ENCODE peak calls at places on chromosomes 6 and 20, in four cellular contexts. One of them, this sample, is unnamed.

GRCh38 chr6:138468320-138469015 is 30.8 kb downstream of the NHSL1 start:
- DNase-seq in ascending aorta: no peak
- DNase-seq in Peyer's patch: no peak
- DNase-seq in CD8-positive, alpha-beta T cell: no peak
- DNase-seq in this sample: no peak

GRCh38 chr6:137834508-137834907 is 32.6 kb upstream of the TNFAIP3 start:
- DNase-seq in CD8-positive, alpha-beta T cell: no peak
- DNase-seq in ascending aorta: no peak
- DNase-seq in Peyer's patch: no peak
- DNase-seq in this sample: no peak

GRCh38 chr20:63322923-63323253 is 29.9 kb downstream of the COL20A1 start:
- DNase-seq in Peyer's patch: no peak
- DNase-seq in ascending aorta: no peak
- DNase-seq in CD8-positive, alpha-beta T cell: no peak
- DNase-seq in this sample: no peak

GRCh38 chr6:1631251-1631650 is 21.5 kb downstream of the FOXC1 start:
- DNase-seq in Peyer's patch: no peak
- DNase-seq in CD8-positive, alpha-beta T cell: no peak
- DNase-seq in ascending aorta: no peak
- DNase-seq in this sample: no peak

GRCh38 chr6:31125586-31126363 is 5.5 kb upstream of the CDSN start:
- DNase-seq in CD8-positive, alpha-beta T cell: no peak
- DNase-seq in Peyer's patch: no peak
- DNase-seq in ascending aorta: no peak
- DNase-seq in this sample: no peak

GRCh38 chr6:83853968-83854501 is 875 bp downstream of the RIPPLY2 start:
- DNase-seq in Peyer's patch: no peak
- DNase-seq in ascending aorta: no peak
- DNase-seq in CD8-positive, alpha-beta T cell: no peak
- DNase-seq in this sample: peak; percentile 61

GRCh38 chr20:15491564-15491963 is 1081.7 kb downstream of the KIF16B start:
- DNase-seq in CD8-positive, alpha-beta T cell: no peak
- DNase-seq in ascending aorta: no peak
- DNase-seq in Peyer's patch: no peak
- DNase-seq in this sample: peak; percentile 8

GRCh38 chr20:36097331-36097730 is 57.2 kb upstream of the EPB41L1 start:
- DNase-seq in CD8-positive, alpha-beta T cell: no peak
- DNase-seq in Peyer's patch: no peak
- DNase-seq in ascending aorta: no peak
- DNase-seq in this sample: no peak

GRCh38 chr20:40687384-40688128 is 1.5 kb downstream of the MAFB start:
- DNase-seq in CD8-positive, alpha-beta T cell: no peak
- DNase-seq in ascending aorta: peak; percentile 77
- DNase-seq in Peyer's patch: no peak
- DNase-seq in this sample: peak; percentile 29

GRCh38 chr6:139153876-139154275 is 19.0 kb downstream of the HECA start:
- DNase-seq in ascending aorta: no peak
- DNase-seq in CD8-positive, alpha-beta T cell: no peak
- DNase-seq in Peyer's patch: no peak
- DNase-seq in this sample: no peak

GRCh38 chr6:72704979-72705378 is 83.1 kb downstream of the KCNQ5 start:
- DNase-seq in ascending aorta: no peak
- DNase-seq in CD8-positive, alpha-beta T cell: no peak
- DNase-seq in Peyer's patch: no peak
- DNase-seq in this sample: no peak

GRCh38 chr6:105067329-105067728 is 110.4 kb downstream of the LIN28B start:
- DNase-seq in ascending aorta: no peak
- DNase-seq in CD8-positive, alpha-beta T cell: no peak
- DNase-seq in Peyer's patch: no peak
- DNase-seq in this sample: no peak

GRCh38 chr6:25311251-25311910 is 32.2 kb downstream of the CARMIL1 start:
- DNase-seq in ascending aorta: peak; percentile 58
- DNase-seq in Peyer's patch: no peak
- DNase-seq in CD8-positive, alpha-beta T cell: no peak
- DNase-seq in this sample: no peak

GRCh38 chr6:107715523-107716321 is 108.4 kb downstream of the SCML4 start:
- DNase-seq in Peyer's patch: no peak
- DNase-seq in ascending aorta: no peak
- DNase-seq in CD8-positive, alpha-beta T cell: peak; percentile 49
- DNase-seq in this sample: no peak

GRCh38 chr6:38603966-38604365 is 35.8 kb downstream of the BTBD9 start:
- DNase-seq in ascending aorta: no peak
- DNase-seq in Peyer's patch: no peak
- DNase-seq in CD8-positive, alpha-beta T cell: no peak
- DNase-seq in this sample: no peak

GRCh38 chr6:41278699-41279405 is 7.6 kb downstream of the TREM1 start:
- DNase-seq in ascending aorta: no peak
- DNase-seq in CD8-positive, alpha-beta T cell: peak; percentile 75
- DNase-seq in Peyer's patch: peak; percentile 53
- DNase-seq in this sample: peak; percentile 73

GRCh38 chr6:21900730-21901129 is 307.2 kb downstream of the SOX4 start:
- DNase-seq in CD8-positive, alpha-beta T cell: no peak
- DNase-seq in ascending aorta: no peak
- DNase-seq in Peyer's patch: no peak
- DNase-seq in this sample: no peak

GRCh38 chr6:135568366-135568765 is 70.8 kb upstream of the AHI1 start:
- DNase-seq in Peyer's patch: peak; percentile 22
- DNase-seq in CD8-positive, alpha-beta T cell: no peak
- DNase-seq in ascending aorta: no peak
- DNase-seq in this sample: no peak

GRCh38 chr20:59937150-59937549 is 3.0 kb downstream of the PPP1R3D start:
- DNase-seq in ascending aorta: no peak
- DNase-seq in Peyer's patch: no peak
- DNase-seq in CD8-positive, alpha-beta T cell: no peak
- DNase-seq in this sample: no peak

GRCh38 chr20:59936409-59936808 is 3.0 kb upstream of the SYCP2 start:
- DNase-seq in CD8-positive, alpha-beta T cell: no peak
- DNase-seq in Peyer's patch: no peak
- DNase-seq in ascending aorta: no peak
- DNase-seq in this sample: no peak

GRCh38 chr20:59933849-59934585 is 580 bp upstream of the SYCP2 start:
- DNase-seq in CD8-positive, alpha-beta T cell: peak; percentile 85
- DNase-seq in ascending aorta: peak; percentile 90
- DNase-seq in Peyer's patch: peak; percentile 70
- DNase-seq in this sample: peak; percentile 85

GRCh38 chr20:59933296-59933848 is at the start of gene SYCP2:
- DNase-seq in Peyer's patch: peak; percentile 41
- DNase-seq in CD8-positive, alpha-beta T cell: peak; percentile 75
- DNase-seq in ascending aorta: peak; percentile 66
- DNase-seq in this sample: peak; percentile 18

DNA sequence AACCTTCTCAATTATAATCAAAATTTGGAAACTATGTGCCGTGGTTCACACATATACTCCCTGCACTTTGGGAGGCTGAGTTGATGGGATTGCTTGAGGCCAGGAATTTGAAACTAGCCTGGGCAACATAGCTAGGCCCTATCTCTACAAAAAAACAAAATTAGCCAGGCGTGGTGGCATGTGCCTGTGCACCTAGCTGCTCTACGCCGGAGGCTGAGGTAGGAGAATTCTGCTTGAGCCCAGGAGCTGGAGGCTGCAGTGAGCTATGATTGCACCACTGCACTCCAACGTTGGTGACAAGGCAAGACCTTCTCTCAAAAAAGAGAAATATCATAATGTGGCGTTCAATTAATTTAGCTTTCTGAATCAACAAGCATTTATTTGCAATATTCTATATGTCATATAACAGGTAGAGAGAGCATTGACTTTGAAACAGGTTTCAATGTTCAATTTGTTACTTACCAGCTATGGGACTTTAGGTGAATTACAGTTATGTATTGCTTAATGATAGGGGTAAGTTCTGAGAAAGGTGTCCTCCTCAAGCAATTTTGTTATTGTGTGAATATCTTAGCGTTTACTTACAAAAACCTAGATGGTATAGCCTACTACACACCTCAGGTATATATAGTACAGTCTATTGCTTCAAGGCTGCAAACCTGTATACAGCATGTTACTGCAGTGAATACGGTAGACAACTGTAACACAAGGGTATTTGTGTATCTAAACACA is 2.2 kb upstream of the SYCP2 start:
- DNase-seq in Peyer's patch: no peak
- DNase-seq in CD8-positive, alpha-beta T cell: no peak
- DNase-seq in ascending aorta: no peak
- DNase-seq in this sample: no peak
- H3K4me1 ChIP-seq in Peyer's patch: peaks cover 10% of the 10 kb centered on the region
- H3K4me1 ChIP-seq in CD8-positive, alpha-beta T cell: peaks cover 12% of the 10 kb centered on the region
- H3K4me1 ChIP-seq in ascending aorta: peaks cover 18% of the 10 kb centered on the region
- H3K4me1 ChIP-seq in this sample: no peaks in the 10 kb centered on the region

GRCh38 chr20:38725458-38725958 is 1.2 kb downstream of the SLC32A1 start:
- DNase-seq in Peyer's patch: no peak
- DNase-seq in ascending aorta: no peak
- DNase-seq in CD8-positive, alpha-beta T cell: no peak
- DNase-seq in this sample: no peak

GRCh38 chr20:38724603-38725457 is 544 bp downstream of the SLC32A1 start:
- DNase-seq in CD8-positive, alpha-beta T cell: no peak
- DNase-seq in ascending aorta: no peak
- DNase-seq in Peyer's patch: no peak
- DNase-seq in this sample: no peak

GRCh38 chr20:38727602-38728236 is 3.4 kb downstream of the SLC32A1 start:
- DNase-seq in ascending aorta: no peak
- DNase-seq in CD8-positive, alpha-beta T cell: no peak
- DNase-seq in Peyer's patch: no peak
- DNase-seq in this sample: no peak

GRCh38 chr20:38726849-38727601 is 2.7 kb downstream of the SLC32A1 start:
- DNase-seq in Peyer's patch: no peak
- DNase-seq in CD8-positive, alpha-beta T cell: no peak
- DNase-seq in ascending aorta: no peak
- DNase-seq in this sample: peak; percentile 84

GRCh38 chr20:38725959-38726848 is 1.9 kb downstream of the SLC32A1 start:
- DNase-seq in Peyer's patch: peak; percentile 64
- DNase-seq in ascending aorta: no peak
- DNase-seq in CD8-positive, alpha-beta T cell: peak; percentile 60
- DNase-seq in this sample: peak; percentile 90
- TF ChIP-seq CTCF in Peyer's patch: peak; percentile 14
- TF ChIP-seq CTCF in ascending aorta: peak; percentile 20
- TF ChIP-seq CTCF in CD8-positive, alpha-beta T cell: no peak
- TF ChIP-seq CTCF in this sample: peak; percentile 91

DNA sequence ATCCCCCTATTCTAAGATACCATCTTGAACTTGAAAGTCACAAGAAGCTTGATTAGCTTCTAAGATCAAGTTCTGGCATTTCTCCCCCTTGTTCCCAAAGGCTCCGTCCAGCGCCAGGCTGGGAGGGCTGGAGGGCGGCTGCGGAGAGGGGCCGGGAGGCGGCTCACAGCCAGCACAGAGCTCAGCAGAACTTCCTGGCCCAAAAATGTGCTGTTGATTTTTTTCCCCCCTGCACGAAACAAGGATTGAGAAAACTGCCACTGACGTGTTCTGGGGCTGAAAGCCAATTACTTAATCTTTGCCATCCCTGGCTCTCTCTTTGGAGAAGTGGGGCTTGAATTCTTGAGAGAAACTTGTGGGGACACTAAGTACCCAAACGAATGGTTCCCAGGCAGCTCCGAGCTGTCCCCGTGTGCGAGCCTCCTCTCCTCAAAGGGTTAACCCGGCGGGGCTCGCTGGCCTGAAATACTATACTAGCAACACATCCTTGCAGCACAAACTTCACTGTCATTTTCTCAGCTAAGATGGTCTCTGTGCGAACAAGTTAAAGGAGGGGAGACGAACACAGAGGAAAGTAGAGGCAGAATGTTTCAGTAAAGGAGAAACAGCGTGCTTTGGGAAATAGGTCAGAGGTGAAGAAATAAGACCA is 454 bp downstream of the TRAF3IP2 start:
- DNase-seq in CD8-positive, alpha-beta T cell: no peak
- DNase-seq in Peyer's patch: peak; percentile 42
- DNase-seq in ascending aorta: peak; percentile 93
- DNase-seq in this sample: no peak
- H3K4me1 ChIP-seq in CD8-positive, alpha-beta T cell: peaks cover 22% of the 10 kb centered on the region
- H3K4me1 ChIP-seq in Peyer's patch: no peaks in the 10 kb centered on the region
- H3K4me1 ChIP-seq in ascending aorta: peaks cover 13% of the 10 kb centered on the region
- H3K4me1 ChIP-seq in this sample: no peaks in the 10 kb centered on the region

GRCh38 chr6:90859612-90860011 is 272.7 kb upstream of the MAP3K7 start:
- DNase-seq in Peyer's patch: no peak
- DNase-seq in CD8-positive, alpha-beta T cell: no peak
- DNase-seq in ascending aorta: no peak
- DNase-seq in this sample: peak; percentile 23
- TF ChIP-seq CTCF in Peyer's patch: no peak
- TF ChIP-seq CTCF in CD8-positive, alpha-beta T cell: no peak
- TF ChIP-seq CTCF in ascending aorta: no peak
- TF ChIP-seq CTCF in this sample: peak; percentile 25

GRCh38 chr20:49633023-49633422 is 65.1 kb upstream of the PTGIS start:
- DNase-seq in Peyer's patch: no peak
- DNase-seq in CD8-positive, alpha-beta T cell: no peak
- DNase-seq in ascending aorta: no peak
- DNase-seq in this sample: no peak

GRCh38 chr20:49631856-49632418 is 64.0 kb upstream of the PTGIS start:
- DNase-seq in CD8-positive, alpha-beta T cell: no peak
- DNase-seq in Peyer's patch: no peak
- DNase-seq in ascending aorta: no peak
- DNase-seq in this sample: no peak

GRCh38 chr20:49635171-49635570 is 67.2 kb upstream of the PTGIS start:
- DNase-seq in CD8-positive, alpha-beta T cell: no peak
- DNase-seq in Peyer's patch: no peak
- DNase-seq in ascending aorta: no peak
- DNase-seq in this sample: peak; percentile 84

GRCh38 chr20:49634116-49634515 is 66.2 kb upstream of the PTGIS start:
- DNase-seq in CD8-positive, alpha-beta T cell: no peak
- DNase-seq in Peyer's patch: no peak
- DNase-seq in ascending aorta: no peak
- DNase-seq in this sample: no peak

DNA sequence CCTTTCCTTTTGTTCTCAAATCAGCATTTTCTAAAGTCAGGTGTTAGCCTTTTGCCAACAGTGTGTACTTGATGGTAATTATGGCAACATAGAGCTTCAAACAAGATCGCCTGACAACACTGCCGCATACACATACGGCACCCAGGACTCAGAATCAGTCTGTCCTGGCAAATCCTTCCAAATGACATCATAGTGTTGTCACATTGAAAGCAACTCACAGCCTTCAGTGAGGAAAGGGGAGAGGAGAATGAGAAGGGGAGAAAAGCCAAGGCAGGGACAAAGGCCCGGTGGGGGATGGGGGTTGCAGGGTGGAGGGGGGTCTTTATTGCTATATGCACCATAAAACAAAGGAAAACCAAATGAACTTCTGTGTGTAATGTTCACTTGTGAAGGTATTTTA is 65.7 kb upstream of the PTGIS start:
- DNase-seq in CD8-positive, alpha-beta T cell: no peak
- DNase-seq in ascending aorta: no peak
- DNase-seq in Peyer's patch: no peak
- DNase-seq in this sample: no peak
- H3K4me1 ChIP-seq in CD8-positive, alpha-beta T cell: no peaks in the 10 kb centered on the region
- H3K4me1 ChIP-seq in ascending aorta: no peaks in the 10 kb centered on the region
- H3K4me1 ChIP-seq in Peyer's patch: no peaks in the 10 kb centered on the region
- H3K4me1 ChIP-seq in this sample: peaks cover 24% of the 10 kb centered on the region

GRCh38 chr6:144702781-144703180 is 417.6 kb downstream of the UTRN start:
- DNase-seq in ascending aorta: no peak
- DNase-seq in CD8-positive, alpha-beta T cell: no peak
- DNase-seq in Peyer's patch: no peak
- DNase-seq in this sample: no peak

GRCh38 chr6:144696610-144697376 is 411.7 kb downstream of the UTRN start:
- DNase-seq in Peyer's patch: no peak
- DNase-seq in CD8-positive, alpha-beta T cell: no peak
- DNase-seq in ascending aorta: no peak
- DNase-seq in this sample: no peak

GRCh38 chr6:144695858-144696533 is 410.9 kb downstream of the UTRN start:
- DNase-seq in ascending aorta: no peak
- DNase-seq in CD8-positive, alpha-beta T cell: no peak
- DNase-seq in Peyer's patch: no peak
- DNase-seq in this sample: no peak

GRCh38 chr6:144697389-144697788 is 412.3 kb downstream of the UTRN start:
- DNase-seq in ascending aorta: no peak
- DNase-seq in Peyer's patch: no peak
- DNase-seq in CD8-positive, alpha-beta T cell: no peak
- DNase-seq in this sample: no peak
- TF ChIP-seq CTCF in ascending aorta: no peak
- TF ChIP-seq CTCF in Peyer's patch: no peak
- TF ChIP-seq CTCF in CD8-positive, alpha-beta T cell: no peak
- TF ChIP-seq CTCF in this sample: no peak

This sample was measured in BE2C.